ENCODE peak calls at places on chromosomes 3 and 15, in seven cellular contexts. G is HepG2, C is K562, V is A549, H is IMR-90, J is H1, R is GM12878. D is an unnamed sample.

GRCh38 chr3:4030567-4030966 is 231.3 kb downstream of the LRRN1 start:
- DNase-seq in G (no peak), C (no peak), V (no peak), H (no peak), J (no peak), R (no peak), D (no peak)

GRCh38 chr3:73623996-73624362 is 762 bp downstream of the PDZRN3 start:
- DNase-seq in G (no peak), C (no peak), V (no peak), H (peak; percentile 85), J (peak; percentile 57), R (no peak), D (no peak)

GRCh38 chr15:59420986-59421618 is 16.9 kb upstream of the FAM81A start:
- DNase-seq in G (no peak), C (no peak), V (no peak), H (peak; percentile 55), J (peak; percentile 50), R (no peak), D (no peak)

GRCh38 chr3:56683122-56683817 is at the start of gene TASOR:
- DNase-seq in G (peak; percentile 51), C (peak; percentile 93), V (peak; percentile 84), H (peak; percentile 60), J (peak; percentile 33), R (no peak), D (no peak)

GRCh38 chr15:78162038-78162437 is 12.9 kb downstream of the IDH3A start:
- DNase-seq in G (no peak), C (no peak), V (no peak), H (no peak), J (no peak), R (no peak), D (no peak)

GRCh38 chr15:90362936-90363212 is 10.8 kb downstream of the ZNF774 start:
- DNase-seq in G (no peak), C (no peak), V (no peak), H (peak; percentile 92), J (no peak), R (no peak), D (no peak)

GRCh38 chr15:48516125-48516524 is 129.4 kb downstream of the FBN1 start:
- DNase-seq in G (no peak), C (no peak), V (no peak), H (no peak), J (no peak), R (no peak), D (no peak)

GRCh38 chr3:193544289-193544688 is 10.4 kb downstream of the ATP13A4 start:
- DNase-seq in G (no peak), C (no peak), V (no peak), H (no peak), J (no peak), R (no peak), D (no peak)

GRCh38 chr15:75067123-75067854 is 43.9 kb downstream of the PPCDC start:
- DNase-seq in G (no peak), C (no peak), V (no peak), H (peak; percentile 73), J (no peak), R (no peak), D (peak; percentile 12)

GRCh38 chr3:21979706-21980105 is 228.7 kb upstream of the ZNF385D start:
- DNase-seq in G (peak; percentile 5), C (no peak), V (peak; percentile 4), H (peak; percentile 60), J (no peak), R (no peak), D (no peak)

GRCh38 chr3:156298014-156298413 is 177.6 kb downstream of the KCNAB1 start:
- DNase-seq in G (no peak), C (no peak), V (no peak), H (no peak), J (no peak), R (no peak), D (no peak)

GRCh38 chr3:42819351-42819965 is 10.2 kb downstream of the ACKR2 start:
- DNase-seq in G (peak; percentile 78), C (no peak), V (no peak), H (no peak), J (no peak), R (no peak), D (no peak)

GRCh38 chr3:171781711-171782127 is 28.6 kb downstream of the PLD1 start:
- DNase-seq in G (peak; percentile 21), C (no peak), V (no peak), H (peak; percentile 94), J (no peak), R (no peak), D (no peak)

GRCh38 chr3:174498638-174499037 is 360.5 kb upstream of the NAALADL2 start:
- DNase-seq in G (no peak), C (no peak), V (no peak), H (peak; percentile 63), J (no peak), R (no peak), D (no peak)

GRCh38 chr3:31105438-31106077 is 211.1 kb upstream of the GADL1 start:
- DNase-seq in G (no peak), C (no peak), V (peak; percentile 15), H (peak; percentile 95), J (no peak), R (no peak), D (no peak)

GRCh38 chr3:188868803-188869202 is 303.0 kb upstream of the TPRG1 start:
- DNase-seq in G (no peak), C (no peak), V (no peak), H (no peak), J (no peak), R (no peak), D (no peak)
- TF ChIP-seq CEBPB in G (no peak), C (no peak), V (no peak), H (no peak), J (no peak), R (no peak), D (no peak)

DNA sequence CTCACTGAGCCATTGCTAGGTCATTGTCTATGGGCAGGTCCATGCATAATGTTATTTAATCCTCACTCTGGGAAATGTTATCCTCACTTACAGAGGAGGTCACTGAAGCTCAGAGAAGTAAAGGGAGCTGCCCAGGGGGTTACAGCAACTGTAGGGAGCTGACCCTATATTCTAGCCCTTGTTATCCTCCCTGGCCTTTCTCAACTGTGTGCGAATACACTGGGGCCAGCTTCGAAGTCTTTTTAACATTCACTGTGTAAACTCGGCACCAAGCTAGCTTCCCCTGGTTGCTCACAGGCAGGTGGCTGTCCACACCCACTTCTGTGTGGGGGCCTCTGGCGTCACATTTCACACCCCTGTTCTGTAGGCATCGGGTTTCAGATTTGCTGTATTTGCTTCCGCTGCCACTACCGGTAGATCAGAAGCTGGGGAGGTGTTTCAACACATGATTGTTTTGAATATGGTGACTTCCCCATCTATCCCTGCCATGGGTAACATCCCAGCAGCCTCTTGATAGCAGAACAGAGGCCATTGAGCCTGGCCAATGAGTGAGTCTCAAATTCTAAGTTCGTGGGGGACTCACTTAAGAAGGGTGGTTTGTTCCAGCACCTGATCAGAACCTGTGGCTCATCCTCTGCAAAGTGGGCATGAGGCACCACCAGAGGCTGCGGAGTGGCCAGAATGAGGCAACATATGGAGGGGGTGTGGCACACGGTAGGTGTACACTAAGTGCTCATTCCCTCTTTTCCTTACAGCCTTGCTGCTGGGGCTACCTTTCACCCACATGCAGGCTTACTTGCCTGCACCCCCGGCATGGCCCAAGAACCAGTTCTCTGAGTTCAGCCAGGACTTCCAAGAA is 61.6 kb downstream of the IQSEC1 start:
- DNase-seq in G (peak; percentile 32), C (no peak), V (no peak), H (no peak), J (no peak), R (peak; percentile 92), D (no peak)
- TF ChIP-seq CEBPB in G (no peak), C (peak; percentile 66), V (no peak), H (no peak), J (no peak), R (no peak), D (no peak)

DNA sequence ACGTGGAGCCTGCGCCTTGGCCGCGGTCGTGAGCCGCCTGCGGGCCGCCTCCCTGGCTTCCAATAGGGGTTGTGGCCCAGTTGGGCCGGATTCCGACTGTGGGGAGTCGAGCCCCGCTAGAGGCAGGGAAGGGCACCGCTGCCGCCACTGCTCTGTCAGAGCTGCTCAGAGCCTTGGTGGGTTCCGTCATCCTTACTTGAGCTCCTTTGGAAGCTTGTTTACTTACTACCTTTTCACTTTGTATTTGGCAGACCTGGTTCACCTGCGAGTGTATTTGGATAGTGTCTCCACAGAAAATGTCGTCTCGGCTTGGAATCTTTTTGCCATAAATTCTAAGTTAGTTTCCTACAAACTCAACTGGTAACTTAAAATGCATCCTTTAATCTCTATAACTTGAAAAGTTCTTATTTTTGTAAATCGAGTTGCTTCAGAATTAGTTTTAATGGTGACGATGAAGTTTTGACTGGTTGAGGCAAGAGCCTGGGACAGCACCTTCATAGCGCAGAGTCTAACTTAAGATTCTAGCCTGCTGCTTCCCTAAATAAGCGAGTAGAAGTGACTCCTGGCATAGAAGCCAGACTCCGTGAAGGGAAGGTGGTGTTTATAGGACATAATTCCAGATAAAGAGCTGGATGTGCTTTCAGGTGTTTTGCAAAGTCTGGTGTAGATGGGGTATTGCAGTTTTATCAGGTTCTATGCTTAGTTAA is 800 bp downstream of the DAG1 start:
- DNase-seq in G (no peak), C (no peak), V (no peak), H (no peak), J (no peak), R (no peak), D (no peak)
- TF ChIP-seq CEBPB in G (no peak), C (no peak), V (no peak), H (no peak), J (no peak), R (no peak), D (no peak)

GRCh38 chr3:72130565-72130964 is 345.6 kb upstream of the PROK2 start:
- DNase-seq in G (no peak), C (no peak), V (no peak), H (no peak), J (no peak), R (no peak), D (no peak)

GRCh38 chr3:72127843-72128242 is 342.9 kb upstream of the PROK2 start:
- DNase-seq in G (no peak), C (no peak), V (no peak), H (peak; percentile 25), J (no peak), R (no peak), D (no peak)

GRCh38 chr3:72128906-72129305 is 344.0 kb upstream of the PROK2 start:
- DNase-seq in G (no peak), C (no peak), V (no peak), H (no peak), J (no peak), R (no peak), D (no peak)

GRCh38 chr3:72127213-72127612 is 342.3 kb upstream of the PROK2 start:
- DNase-seq in G (no peak), C (no peak), V (no peak), H (no peak), J (no peak), R (no peak), D (no peak)

DNA sequence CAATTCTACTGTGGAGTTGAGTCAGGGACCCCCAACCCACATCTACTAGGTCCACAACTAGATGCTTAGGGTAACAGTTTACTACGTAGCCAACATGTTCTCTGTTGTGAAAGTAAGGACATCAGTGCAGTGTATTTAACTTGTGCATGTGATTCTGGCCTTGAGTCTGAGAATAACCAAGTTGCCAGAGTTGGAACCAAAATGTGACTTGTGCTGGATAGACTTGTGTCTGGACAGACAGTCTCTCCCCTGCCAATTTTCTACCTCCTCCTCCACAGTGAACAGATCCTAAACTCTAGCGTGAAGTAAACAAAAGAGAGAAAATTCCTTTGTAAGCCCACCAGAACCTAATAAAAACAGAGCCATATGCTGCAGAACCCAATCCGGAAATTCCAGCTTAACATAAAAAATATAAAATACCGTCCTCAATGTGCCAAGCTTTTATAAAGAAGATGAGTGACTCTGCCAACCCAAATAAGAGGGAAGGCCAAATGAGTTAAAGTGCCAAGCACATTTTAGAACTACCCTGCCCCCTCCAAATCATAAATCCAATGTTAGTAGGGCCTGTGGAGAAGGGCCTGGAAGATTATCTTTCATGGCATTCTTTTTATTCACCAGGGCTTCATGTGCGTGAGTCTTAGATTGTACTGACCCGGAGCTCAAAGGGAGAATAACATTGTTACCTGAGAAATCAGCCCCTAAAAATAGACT is 344.6 kb upstream of the PROK2 start:
- DNase-seq in G (no peak), C (no peak), V (no peak), H (no peak), J (no peak), R (no peak), D (no peak)
- TF ChIP-seq CEBPB in G (no peak), C (no peak), V (no peak), H (no peak), J (no peak), R (no peak), D (no peak)

D was measured in HCT116.